ENCODE peak calls at places on chromosomes 2 and 18, in seven cellular contexts. V is cardiac muscle cell; G is endothelial cell of umbilical vein; Z is GM12878; H is GM23338; O is CD8-positive, alpha-beta T cell; I is fibroblast of lung. N is an unnamed sample. For H3K4me1, the result is how much of the 10 kb centered on the place peaks cover.

GRCh38 chr2:134189009-134189717 is 64.7 kb upstream of the MGAT5 start:
- DNase-seq in Z (no peak), H (no peak), G (no peak), V (peak), I (peak), O (no peak), N (no peak)

GRCh38 chr2:74843371-74844298 is 9.7 kb downstream of the HK2 start:
- DNase-seq in Z (peak), V (peak), I (peak), H (no peak), G (peak), O (no peak), N (no peak)

GRCh38 chr2:198141726-198142125 is 337.3 kb downstream of the PLCL1 start:
- DNase-seq in I (no peak), V (peak), Z (no peak), G (no peak), O (no peak), H (no peak), N (no peak)

GRCh38 chr18:61569176-61569892 is 236.1 kb downstream of the CDH20 start:
- DNase-seq in I (peak), H (peak), O (no peak), V (peak), Z (no peak), G (peak), N (no peak)

GRCh38 chr2:120403676-120404075 is 57.7 kb downstream of the INHBB start:
- DNase-seq in Z (no peak), V (no peak), O (no peak), G (no peak), I (no peak), H (no peak), N (no peak)

GRCh38 chr2:237039301-237039906 is 46.3 kb upstream of the COPS8 start:
- DNase-seq in I (no peak), V (no peak), O (no peak), Z (no peak), H (peak), G (no peak), N (no peak)

GRCh38 chr2:40240067-40240466 is 211.8 kb downstream of the SLC8A1 start:
- DNase-seq in I (peak), V (peak), G (peak), O (no peak), H (no peak), Z (no peak), N (no peak)

GRCh38 chr2:189164732-189165131 is 14.8 kb downstream of the COL5A2 start:
- DNase-seq in H (no peak), O (no peak), I (peak), Z (no peak), V (peak), G (no peak), N (no peak)

GRCh38 chr2:217707116-217707742 is 295.6 kb downstream of the TNS1 start:
- DNase-seq in H (no peak), V (no peak), I (no peak), Z (no peak), G (no peak), O (no peak), N (no peak)

GRCh38 chr2:17479875-17480274 is 38.4 kb downstream of the RAD51AP2 start:
- DNase-seq in G (no peak), V (peak), Z (no peak), O (no peak), I (peak), H (no peak), N (no peak)

GRCh38 chr2:219309278-219309677 is at the start of gene PTPRN:
- DNase-seq in O (peak), I (peak), H (peak), Z (no peak), G (no peak), V (peak), N (no peak)

GRCh38 chr2:200373973-200374416 is 67.5 kb downstream of the SPATS2L start:
- DNase-seq in V (no peak), G (no peak), O (peak), H (no peak), I (no peak), Z (peak), N (peak)

GRCh38 chr2:211085056-211085680 is 528.8 kb downstream of the CPS1 start:
- DNase-seq in Z (no peak), G (peak), O (no peak), I (peak), V (peak), H (peak), N (no peak)

GRCh38 chr2:75522543-75523312 is 38.0 kb downstream of the EVA1A start:
- DNase-seq in H (no peak), Z (no peak), I (no peak), G (peak), O (no peak), V (no peak), N (no peak)

GRCh38 chr2:25265802-25266201 is 75.9 kb downstream of the DNMT3A start:
- DNase-seq in Z (no peak), G (no peak), I (no peak), H (no peak), V (no peak), O (peak), N (peak)

GRCh38 chr2:63544017-63544627 is 44.2 kb downstream of the WDPCP start:
- DNase-seq in Z (no peak), I (peak), O (no peak), H (peak), V (peak), G (peak), N (no peak)

GRCh38 chr2:64260817-64261216 is 116.6 kb upstream of the PELI1 start:
- DNase-seq in I (no peak), H (no peak), Z (peak), G (peak), O (no peak), V (no peak), N (peak)

GRCh38 chr2:99863236-99863913 is 279.0 kb downstream of the AFF3 start:
- DNase-seq in G (no peak), I (peak), Z (no peak), H (no peak), V (no peak), O (no peak), N (no peak)

GRCh38 chr2:99864561-99865216 is 277.7 kb downstream of the AFF3 start:
- DNase-seq in I (peak), H (no peak), G (peak), Z (no peak), V (peak), O (no peak), N (no peak)

GRCh38 chr2:99865217-99865569 is 277.2 kb downstream of the AFF3 start:
- DNase-seq in I (peak), H (no peak), G (no peak), O (no peak), V (no peak), Z (no peak), N (no peak)

GRCh38 chr2:99862566-99862965 is 279.8 kb downstream of the AFF3 start:
- DNase-seq in O (no peak), V (no peak), H (no peak), I (no peak), G (no peak), Z (no peak), N (no peak)

DNA sequence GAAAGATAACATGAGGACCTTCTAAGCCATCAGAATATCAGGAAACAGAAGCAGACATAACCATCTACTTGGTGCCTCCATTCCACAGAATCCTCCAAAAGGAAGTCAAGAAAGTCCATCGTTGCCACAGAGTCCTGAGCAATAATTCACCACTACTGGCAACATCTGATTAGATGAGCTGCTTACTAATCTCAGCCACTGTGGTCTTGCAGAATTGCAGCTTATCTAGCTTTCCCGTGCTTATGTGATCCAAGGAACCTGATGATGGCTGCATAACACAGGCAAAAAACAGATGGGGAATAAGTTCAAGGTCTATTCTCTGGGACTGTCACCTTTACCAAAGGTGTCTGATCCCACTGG is 278.5 kb downstream of the AFF3 start:
- DNase-seq in I (no peak), H (no peak), V (peak), O (no peak), G (no peak), Z (no peak), N (no peak)
- H3K4me1 ChIP-seq in I (under half), H (under half), V (under half), O (under half), G (under half), Z (under half), N (under half)

GRCh38 chr2:158043181-158043948 is 58.3 kb upstream of the UPP2 start:
- DNase-seq in H (no peak), V (no peak), O (no peak), Z (no peak), I (no peak), G (no peak), N (no peak)
- H3K4me1 ChIP-seq in H (under half), V (under half), O (under half), Z (under half), I (under half), G (under half), N (under half)

GRCh38 chr18:57806891-57807280 is 3.8 kb upstream of the ATP8B1 start:
- DNase-seq in I (peak), O (no peak), H (no peak), Z (no peak), V (peak), G (peak), N (no peak)
- H3K4me1 ChIP-seq in I (under half), O (under half), H (under half), Z (under half), V (under half), G (under half), N (under half)

GRCh38 chr2:26670171-26670570 is 22.4 kb upstream of the KCNK3 start:
- DNase-seq in I (no peak), V (peak), Z (no peak), G (no peak), H (no peak), O (no peak), N (no peak)

GRCh38 chr2:26672112-26672817 is 20.3 kb upstream of the KCNK3 start:
- DNase-seq in O (no peak), V (no peak), Z (no peak), H (peak), I (no peak), G (no peak), N (no peak)

GRCh38 chr2:26670931-26671460 is 21.5 kb upstream of the KCNK3 start:
- DNase-seq in V (no peak), G (no peak), Z (no peak), O (no peak), H (no peak), I (no peak), N (no peak)

GRCh38 chr2:26672818-26673393 is 19.6 kb upstream of the KCNK3 start:
- DNase-seq in Z (no peak), I (no peak), V (no peak), H (no peak), O (no peak), G (no peak), N (no peak)

DNA sequence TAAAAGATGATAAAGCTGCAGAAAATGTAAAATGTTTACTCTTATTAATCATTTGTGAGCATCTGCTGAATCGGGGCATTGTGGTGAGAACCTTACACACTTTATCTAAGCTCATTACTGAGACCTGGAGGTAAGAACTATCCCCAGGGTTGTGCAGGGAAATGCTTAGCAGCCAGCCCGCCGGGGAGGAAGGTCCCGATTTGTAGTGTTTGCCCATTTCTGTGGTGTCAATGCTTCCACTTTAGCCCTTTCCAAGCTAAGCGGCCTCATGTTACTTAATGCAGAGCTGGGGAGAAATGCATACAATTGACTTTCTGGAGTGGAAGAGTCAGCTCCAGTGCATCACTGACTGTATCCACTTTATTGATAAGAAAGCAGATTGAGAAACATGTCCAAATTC is 20.8 kb upstream of the KCNK3 start:
- DNase-seq in H (no peak), G (no peak), Z (no peak), O (no peak), V (no peak), I (no peak), N (no peak)
- H3K4me1 ChIP-seq in H (under half), G (under half), Z (under half), O (under half), V (under half), I (under half), N (under half)

GRCh38 chr2:127634626-127635379 is 11.2 kb upstream of the GPR17 start:
- DNase-seq in G (no peak), V (no peak), O (no peak), I (no peak), H (no peak), Z (no peak), N (no peak)
- H3K4me1 ChIP-seq in G (under half), V (under half), O (half or more), I (under half), H (under half), Z (under half), N (half or more)

N was measured in naive thymus-derived CD4-positive, alpha-beta T cell.